ENCODE peak calls at places on chromosomes 12 and 14, in ten cellular contexts. N is stimulated activated CD4-positive, alpha-beta T cell treated with anti-CD3 and anti-CD28 coated beads, Interleukin-1b, Interleukin-23, amount 100 ng/mL, for 4 hours; K is cardiac fibroblast; A is astrocyte of the spinal cord; D is Right ventricle myocardium inferior; U is AG08396; F is NCI-H2029 treated with DMSO at 0.1 percent for 48 hours; E is NCI-H774; S is activated T-helper 1 cell treated with Interleukin-2 at 50 U/mL for 16 hours; W is MV-4-11. L is an unnamed sample.

GRCh38 chr12:25971675-25972035 is 13.2 kb downstream of the RASSF8 start:
- DNase-seq in U (no peak), A (peak), W (no peak), D (no peak), E (no peak), S (no peak), F (no peak), K (no peak), N (no peak), L (no peak)

GRCh38 chr12:79373896-79374499 is 316.8 kb downstream of the PAWR start:
- DNase-seq in S (no peak), D (no peak), F (no peak), A (peak), K (peak), U (peak), N (no peak), W (no peak), E (no peak), L (peak)

GRCh38 chr14:22556990-22557623 is 31.9 kb downstream of the DAD1 start:
- DNase-seq in U (peak), F (no peak), S (peak), N (peak), A (peak), K (peak), W (peak), D (peak), E (peak), L (peak)

GRCh38 chr12:86914716-86915115 is 658.5 kb upstream of the MGAT4C start:
- DNase-seq in K (peak), S (no peak), U (peak), E (no peak), W (no peak), F (no peak), A (peak), D (no peak), N (no peak), L (peak)

GRCh38 chr12:54431911-54432814 is 13.1 kb upstream of the ITGA5 start:
- DNase-seq in A (peak), U (peak), K (peak), S (no peak), D (no peak), F (no peak), W (no peak), N (no peak), E (no peak), L (no peak)

GRCh38 chr12:32679910-32680217 is 763 bp downstream of the DNM1L start:
- DNase-seq in W (no peak), A (no peak), F (peak), K (no peak), D (no peak), S (no peak), E (peak), N (no peak), U (no peak), L (no peak)

GRCh38 chr14:96698846-96699543 is 98.2 kb upstream of the VRK1 start:
- DNase-seq in E (no peak), W (no peak), N (no peak), U (no peak), D (no peak), F (no peak), A (no peak), K (no peak), S (no peak), L (no peak)

GRCh38 chr12:6771091-6771495 is 1.2 kb upstream of the LAG3 start:
- DNase-seq in U (no peak), W (peak), A (no peak), F (no peak), N (no peak), E (no peak), D (no peak), K (no peak), S (no peak), L (no peak)

GRCh38 chr12:18361431-18361830 is 100.1 kb downstream of the PIK3C2G start:
- DNase-seq in E (no peak), N (no peak), K (no peak), U (no peak), W (no peak), S (no peak), D (no peak), A (no peak), F (no peak), L (peak)

GRCh38 chr12:31504625-31505222 is 86.2 kb downstream of the DENND5B start:
- DNase-seq in K (no peak), E (no peak), F (no peak), U (no peak), D (no peak), N (no peak), A (no peak), S (no peak), W (no peak), L (no peak)